ENCODE peak calls at places on chromosomes 2 and 18, in eight cellular contexts. One of them, this sample, is unnamed.

GRCh38 chr2:205580591-205580990 is 101.7 kb upstream of the NRP2 start:
- DNase-seq in Daoy: no peak
- DNase-seq in foreskin fibroblast: peak
- DNase-seq in HTR-8/SVneo: no peak
- DNase-seq in CD4-positive, alpha-beta T cell: no peak
- DNase-seq in cardiac muscle cell: no peak
- DNase-seq in kidney: no peak
- DNase-seq in nucleus accumbens: no peak
- DNase-seq in this sample: no peak

GRCh38 chr2:236745420-236746210 is 176.0 kb downstream of the ACKR3 start:
- DNase-seq in Daoy: peak
- DNase-seq in foreskin fibroblast: peak
- DNase-seq in HTR-8/SVneo: peak
- DNase-seq in CD4-positive, alpha-beta T cell: no peak
- DNase-seq in cardiac muscle cell: peak
- DNase-seq in kidney: no peak
- DNase-seq in nucleus accumbens: no peak
- DNase-seq in this sample: no peak

GRCh38 chr2:26712486-26713465 is 20.3 kb downstream of the KCNK3 start:
- DNase-seq in Daoy: no peak
- DNase-seq in foreskin fibroblast: no peak
- DNase-seq in HTR-8/SVneo: no peak
- DNase-seq in CD4-positive, alpha-beta T cell: no peak
- DNase-seq in cardiac muscle cell: no peak
- DNase-seq in kidney: peak
- DNase-seq in nucleus accumbens: peak
- DNase-seq in this sample: no peak

GRCh38 chr2:60439219-60439974 is 114.1 kb downstream of the BCL11A start:
- DNase-seq in Daoy: no peak
- DNase-seq in foreskin fibroblast: no peak
- DNase-seq in HTR-8/SVneo: no peak
- DNase-seq in CD4-positive, alpha-beta T cell: no peak
- DNase-seq in cardiac muscle cell: peak
- DNase-seq in kidney: peak
- DNase-seq in nucleus accumbens: no peak
- DNase-seq in this sample: peak

GRCh38 chr2:237193436-237193835 is 107.7 kb downstream of the COPS8 start:
- DNase-seq in Daoy: no peak
- DNase-seq in foreskin fibroblast: no peak
- DNase-seq in HTR-8/SVneo: no peak
- DNase-seq in CD4-positive, alpha-beta T cell: no peak
- DNase-seq in cardiac muscle cell: no peak
- DNase-seq in kidney: no peak
- DNase-seq in nucleus accumbens: no peak
- DNase-seq in this sample: no peak

GRCh38 chr2:221447310-221447709 is 124.8 kb downstream of the EPHA4 start:
- DNase-seq in Daoy: peak
- DNase-seq in foreskin fibroblast: peak
- DNase-seq in HTR-8/SVneo: no peak
- DNase-seq in CD4-positive, alpha-beta T cell: no peak
- DNase-seq in cardiac muscle cell: peak
- DNase-seq in kidney: no peak
- DNase-seq in nucleus accumbens: no peak
- DNase-seq in this sample: no peak

GRCh38 chr2:31945572-31945935 is 65.3 kb downstream of the MEMO1 start:
- DNase-seq in Daoy: peak
- DNase-seq in foreskin fibroblast: no peak
- DNase-seq in HTR-8/SVneo: no peak
- DNase-seq in CD4-positive, alpha-beta T cell: no peak
- DNase-seq in cardiac muscle cell: no peak
- DNase-seq in kidney: no peak
- DNase-seq in nucleus accumbens: no peak
- DNase-seq in this sample: no peak

GRCh38 chr2:109160714-109161440 is 31.9 kb downstream of the SH3RF3 start:
- DNase-seq in Daoy: no peak
- DNase-seq in foreskin fibroblast: no peak
- DNase-seq in HTR-8/SVneo: no peak
- DNase-seq in CD4-positive, alpha-beta T cell: no peak
- DNase-seq in cardiac muscle cell: no peak
- DNase-seq in kidney: no peak
- DNase-seq in nucleus accumbens: no peak
- DNase-seq in this sample: no peak

GRCh38 chr2:109699646-109700045 is 85.5 kb downstream of the SOWAHC start:
- DNase-seq in Daoy: no peak
- DNase-seq in foreskin fibroblast: no peak
- DNase-seq in HTR-8/SVneo: no peak
- DNase-seq in CD4-positive, alpha-beta T cell: no peak
- DNase-seq in cardiac muscle cell: peak
- DNase-seq in kidney: no peak
- DNase-seq in nucleus accumbens: no peak
- DNase-seq in this sample: no peak

GRCh38 chr2:170206246-170206645 is 28.3 kb downstream of the MYO3B start:
- DNase-seq in Daoy: no peak
- DNase-seq in foreskin fibroblast: no peak
- DNase-seq in HTR-8/SVneo: no peak
- DNase-seq in CD4-positive, alpha-beta T cell: no peak
- DNase-seq in cardiac muscle cell: no peak
- DNase-seq in kidney: no peak
- DNase-seq in nucleus accumbens: no peak
- DNase-seq in this sample: no peak

GRCh38 chr2:39664478-39664877 is 1.2 kb upstream of the TMEM178A start:
- DNase-seq in Daoy: no peak
- DNase-seq in foreskin fibroblast: no peak
- DNase-seq in HTR-8/SVneo: no peak
- DNase-seq in CD4-positive, alpha-beta T cell: no peak
- DNase-seq in cardiac muscle cell: no peak
- DNase-seq in kidney: no peak
- DNase-seq in nucleus accumbens: no peak
- DNase-seq in this sample: no peak

GRCh38 chr2:168583710-168584521 is 127.8 kb downstream of the CERS6 start:
- DNase-seq in Daoy: peak
- DNase-seq in foreskin fibroblast: no peak
- DNase-seq in HTR-8/SVneo: no peak
- DNase-seq in CD4-positive, alpha-beta T cell: no peak
- DNase-seq in cardiac muscle cell: no peak
- DNase-seq in kidney: no peak
- DNase-seq in nucleus accumbens: no peak
- DNase-seq in this sample: no peak

GRCh38 chr2:1140389-1141003 is 189.8 kb downstream of the SNTG2 start:
- DNase-seq in Daoy: peak
- DNase-seq in foreskin fibroblast: no peak
- DNase-seq in HTR-8/SVneo: peak
- DNase-seq in CD4-positive, alpha-beta T cell: peak
- DNase-seq in cardiac muscle cell: peak
- DNase-seq in kidney: no peak
- DNase-seq in nucleus accumbens: no peak
- DNase-seq in this sample: no peak

GRCh38 chr2:98180456-98180855 is 93.5 kb downstream of the VWA3B start:
- DNase-seq in Daoy: no peak
- DNase-seq in foreskin fibroblast: no peak
- DNase-seq in HTR-8/SVneo: no peak
- DNase-seq in CD4-positive, alpha-beta T cell: no peak
- DNase-seq in cardiac muscle cell: no peak
- DNase-seq in kidney: no peak
- DNase-seq in nucleus accumbens: no peak
- DNase-seq in this sample: no peak

GRCh38 chr2:205680067-205680466 is 2.2 kb upstream of the NRP2 start:
- DNase-seq in Daoy: peak
- DNase-seq in foreskin fibroblast: peak
- DNase-seq in HTR-8/SVneo: peak
- DNase-seq in CD4-positive, alpha-beta T cell: no peak
- DNase-seq in cardiac muscle cell: peak
- DNase-seq in kidney: no peak
- DNase-seq in nucleus accumbens: no peak
- DNase-seq in this sample: peak

GRCh38 chr18:3688682-3689081 is 238.7 kb downstream of the TGIF1 start:
- DNase-seq in Daoy: peak
- DNase-seq in foreskin fibroblast: peak
- DNase-seq in HTR-8/SVneo: peak
- DNase-seq in CD4-positive, alpha-beta T cell: no peak
- DNase-seq in cardiac muscle cell: peak
- DNase-seq in kidney: no peak
- DNase-seq in nucleus accumbens: no peak
- DNase-seq in this sample: no peak

GRCh38 chr2:15177103-15177502 is 384.0 kb downstream of the NBAS start:
- DNase-seq in Daoy: peak
- DNase-seq in foreskin fibroblast: peak
- DNase-seq in HTR-8/SVneo: peak
- DNase-seq in CD4-positive, alpha-beta T cell: peak
- DNase-seq in cardiac muscle cell: no peak
- DNase-seq in kidney: no peak
- DNase-seq in nucleus accumbens: no peak
- DNase-seq in this sample: no peak